ENCODE peak calls at places on chromosomes 7 and 10, in five cellular contexts. M, T, N, O and K are unnamed samples.

GRCh38 chr10:71998840-71999194 is 34.6 kb downstream of the CHST3 start:
- DNase-seq in M (no peak), O (no peak), T (no peak), N (peak; percentile 65), K (peak; percentile 75)

GRCh38 chr7:20165146-20165510 is 52.1 kb downstream of the MACC1 start:
- DNase-seq in O (no peak), N (no peak), M (no peak), T (no peak), K (no peak)

GRCh38 chr10:33386926-33387325 is 52.5 kb upstream of the NRP1 start:
- DNase-seq in N (no peak), T (no peak), M (no peak), O (no peak), K (no peak)

GRCh38 chr7:74217455-74218342 is 7.9 kb downstream of the LAT2 start:
- DNase-seq in O (peak; percentile 79), N (no peak), M (no peak), T (no peak), K (no peak)

GRCh38 chr10:44809652-44810051 is 101.5 kb upstream of the TMEM72 start:
- DNase-seq in N (no peak), T (no peak), M (no peak), O (no peak), K (no peak)

GRCh38 chr7:136114966-136115762 is 138.0 kb upstream of the MTPN start:
- DNase-seq in N (no peak), O (peak; percentile 13), T (peak; percentile 12), M (peak; percentile 28), K (peak; percentile 45)

GRCh38 chr7:30795161-30795943 is 24.1 kb downstream of the MINDY4 start:
- DNase-seq in M (no peak), T (no peak), N (no peak), O (no peak), K (no peak)

GRCh38 chr10:8513155-8514147 is 459.0 kb downstream of the GATA3 start:
- DNase-seq in O (no peak), T (no peak), M (no peak), N (no peak), K (no peak)

GRCh38 chr7:90726623-90727022 is 130.5 kb downstream of the CDK14 start:
- DNase-seq in M (no peak), T (no peak), N (no peak), O (no peak), K (no peak)

GRCh38 chr10:71868192-71868697 is 17.2 kb upstream of the PSAP start:
- DNase-seq in N (peak; percentile 85), T (no peak), M (no peak), O (no peak), K (no peak)

GRCh38 chr10:114026189-114027040 is 17.3 kb upstream of the ADRB1 start:
- DNase-seq in O (peak; percentile 44), N (peak; percentile 37), M (no peak), T (no peak), K (no peak)

GRCh38 chr7:15648461-15648961 is 38.0 kb downstream of the MEOX2 start:
- DNase-seq in O (no peak), T (no peak), N (no peak), M (no peak), K (no peak)

GRCh38 chr10:30825022-30825421 is 195.5 kb upstream of the LYZL2 start:
- DNase-seq in T (no peak), M (no peak), N (no peak), O (no peak), K (no peak)

GRCh38 chr10:79097021-79097695 is 28.4 kb downstream of the ZMIZ1 start:
- DNase-seq in O (no peak), T (no peak), N (no peak), M (no peak), K (peak; percentile 52)

GRCh38 chr10:126840736-126841135 is 64.5 kb upstream of the DOCK1 start:
- DNase-seq in M (no peak), T (no peak), O (no peak), N (no peak), K (no peak)

GRCh38 chr10:5746197-5746596 is 61.6 kb downstream of the TASOR2 start:
- DNase-seq in N (no peak), T (no peak), O (no peak), M (no peak), K (no peak)

GRCh38 chr7:70016044-70016770 is 417.9 kb downstream of the AUTS2 start:
- DNase-seq in N (no peak), O (no peak), M (no peak), T (no peak), K (no peak)

GRCh38 chr7:47815867-47816266 is 132.4 kb downstream of the PKD1L1 start:
- DNase-seq in T (no peak), O (no peak), N (no peak), M (no peak), K (no peak)

GRCh38 chr7:16978358-16979244 is 96.8 kb upstream of the AGR3 start:
- DNase-seq in O (no peak), N (no peak), T (no peak), M (no peak), K (no peak)